ENCODE peak calls at places on chromosomes 3 and 15, in five cellular contexts. One of them, this sample, is unnamed.

GRCh38 chr3:46371802-46372340 is 1.1 kb downstream of the CCR5 start:
- DNase-seq in CD4-positive, alpha-beta T cell: no peak
- DNase-seq in upper lobe of right lung: no peak
- DNase-seq in Peyer's patch: no peak
- DNase-seq in stomach: no peak
- DNase-seq in this sample: no peak

GRCh38 chr15:89648106-89649012 is 6.9 kb downstream of the KIF7 start:
- DNase-seq in CD4-positive, alpha-beta T cell: no peak
- DNase-seq in upper lobe of right lung: no peak
- DNase-seq in Peyer's patch: peak; percentile 32
- DNase-seq in stomach: no peak
- DNase-seq in this sample: no peak

GRCh38 chr15:78640840-78641733 is at the start of gene CHRNB4:
- DNase-seq in CD4-positive, alpha-beta T cell: peak; percentile 14
- DNase-seq in upper lobe of right lung: no peak
- DNase-seq in Peyer's patch: no peak
- DNase-seq in stomach: no peak
- DNase-seq in this sample: peak; percentile 52

GRCh38 chr3:159082514-159082913 is 280.7 kb downstream of the MFSD1 start:
- DNase-seq in CD4-positive, alpha-beta T cell: no peak
- DNase-seq in upper lobe of right lung: no peak
- DNase-seq in Peyer's patch: no peak
- DNase-seq in stomach: no peak
- DNase-seq in this sample: no peak

GRCh38 chr3:61381745-61382392 is 130.6 kb upstream of the FHIT start:
- DNase-seq in CD4-positive, alpha-beta T cell: no peak
- DNase-seq in upper lobe of right lung: no peak
- DNase-seq in Peyer's patch: no peak
- DNase-seq in stomach: no peak
- DNase-seq in this sample: no peak

GRCh38 chr15:40091861-40092415 is 16.7 kb downstream of the BMF start:
- DNase-seq in CD4-positive, alpha-beta T cell: no peak
- DNase-seq in upper lobe of right lung: no peak
- DNase-seq in Peyer's patch: no peak
- DNase-seq in stomach: no peak
- DNase-seq in this sample: no peak

GRCh38 chr3:114730397-114730796 is 416.7 kb downstream of the ZBTB20 start:
- DNase-seq in CD4-positive, alpha-beta T cell: no peak
- DNase-seq in upper lobe of right lung: no peak
- DNase-seq in Peyer's patch: no peak
- DNase-seq in stomach: no peak
- DNase-seq in this sample: no peak

GRCh38 chr3:38311941-38312340 is 29.8 kb downstream of the SLC22A14 start:
- DNase-seq in CD4-positive, alpha-beta T cell: no peak
- DNase-seq in upper lobe of right lung: no peak
- DNase-seq in Peyer's patch: no peak
- DNase-seq in stomach: no peak
- DNase-seq in this sample: no peak

GRCh38 chr15:52095597-52096262 is 16.8 kb downstream of the BCL2L10 start:
- DNase-seq in CD4-positive, alpha-beta T cell: no peak
- DNase-seq in upper lobe of right lung: no peak
- DNase-seq in Peyer's patch: no peak
- DNase-seq in stomach: no peak
- DNase-seq in this sample: peak; percentile 95

GRCh38 chr3:146781606-146782005 is 176.5 kb upstream of the PLSCR5 start:
- DNase-seq in CD4-positive, alpha-beta T cell: no peak
- DNase-seq in upper lobe of right lung: no peak
- DNase-seq in Peyer's patch: no peak
- DNase-seq in stomach: no peak
- DNase-seq in this sample: no peak

GRCh38 chr3:160577551-160578195 is 12.3 kb upstream of the KPNA4 start:
- DNase-seq in CD4-positive, alpha-beta T cell: no peak
- DNase-seq in upper lobe of right lung: no peak
- DNase-seq in Peyer's patch: no peak
- DNase-seq in stomach: no peak
- DNase-seq in this sample: no peak

GRCh38 chr3:143137637-143138036 is 18.1 kb downstream of the CHST2 start:
- DNase-seq in CD4-positive, alpha-beta T cell: no peak
- DNase-seq in upper lobe of right lung: no peak
- DNase-seq in Peyer's patch: no peak
- DNase-seq in stomach: no peak
- DNase-seq in this sample: no peak

GRCh38 chr15:32873292-32874114 is 155.7 kb downstream of the GREM1 start:
- DNase-seq in CD4-positive, alpha-beta T cell: no peak
- DNase-seq in upper lobe of right lung: no peak
- DNase-seq in Peyer's patch: no peak
- DNase-seq in stomach: no peak
- DNase-seq in this sample: no peak

GRCh38 chr3:73586190-73586589 is 38.6 kb downstream of the PDZRN3 start:
- DNase-seq in CD4-positive, alpha-beta T cell: no peak
- DNase-seq in upper lobe of right lung: no peak
- DNase-seq in Peyer's patch: no peak
- DNase-seq in stomach: no peak
- DNase-seq in this sample: no peak

GRCh38 chr15:69812881-69813280 is 284.8 kb downstream of the TLE3 start:
- DNase-seq in CD4-positive, alpha-beta T cell: no peak
- DNase-seq in upper lobe of right lung: no peak
- DNase-seq in Peyer's patch: peak; percentile 69
- DNase-seq in stomach: peak; percentile 33
- DNase-seq in this sample: no peak

GRCh38 chr3:62368705-62369475 is 4.5 kb downstream of the FEZF2 start:
- DNase-seq in CD4-positive, alpha-beta T cell: no peak
- DNase-seq in upper lobe of right lung: no peak
- DNase-seq in Peyer's patch: no peak
- DNase-seq in stomach: no peak
- DNase-seq in this sample: no peak

GRCh38 chr3:67362686-67363085 is 291.7 kb downstream of the SUCLG2 start:
- DNase-seq in CD4-positive, alpha-beta T cell: no peak
- DNase-seq in upper lobe of right lung: no peak
- DNase-seq in Peyer's patch: no peak
- DNase-seq in stomach: no peak
- DNase-seq in this sample: peak; percentile 40

GRCh38 chr3:112134335-112135124 is 1.5 kb upstream of the GCSAM start:
- DNase-seq in CD4-positive, alpha-beta T cell: peak; percentile 30
- DNase-seq in upper lobe of right lung: no peak
- DNase-seq in Peyer's patch: no peak
- DNase-seq in stomach: no peak
- DNase-seq in this sample: peak; percentile 11

GRCh38 chr15:43293402-43293801 is 26.7 kb upstream of the TGM5 start:
- DNase-seq in CD4-positive, alpha-beta T cell: no peak
- DNase-seq in upper lobe of right lung: no peak
- DNase-seq in Peyer's patch: no peak
- DNase-seq in stomach: no peak
- DNase-seq in this sample: no peak

GRCh38 chr3:74443102-74443501 is 171.4 kb downstream of the CNTN3 start:
- DNase-seq in CD4-positive, alpha-beta T cell: no peak
- DNase-seq in upper lobe of right lung: no peak
- DNase-seq in Peyer's patch: no peak
- DNase-seq in stomach: no peak
- DNase-seq in this sample: no peak

GRCh38 chr3:168579010-168579409 is 483.3 kb upstream of the GOLIM4 start:
- DNase-seq in CD4-positive, alpha-beta T cell: no peak
- DNase-seq in upper lobe of right lung: no peak
- DNase-seq in Peyer's patch: no peak
- DNase-seq in stomach: no peak
- DNase-seq in this sample: no peak

GRCh38 chr3:168570404-168571173 is 474.9 kb upstream of the GOLIM4 start:
- DNase-seq in CD4-positive, alpha-beta T cell: no peak
- DNase-seq in upper lobe of right lung: no peak
- DNase-seq in Peyer's patch: no peak
- DNase-seq in stomach: no peak
- DNase-seq in this sample: no peak

GRCh38 chr3:168574455-168575158 is 478.9 kb upstream of the GOLIM4 start:
- DNase-seq in CD4-positive, alpha-beta T cell: no peak
- DNase-seq in upper lobe of right lung: no peak
- DNase-seq in Peyer's patch: no peak
- DNase-seq in stomach: no peak
- DNase-seq in this sample: no peak

DNA sequence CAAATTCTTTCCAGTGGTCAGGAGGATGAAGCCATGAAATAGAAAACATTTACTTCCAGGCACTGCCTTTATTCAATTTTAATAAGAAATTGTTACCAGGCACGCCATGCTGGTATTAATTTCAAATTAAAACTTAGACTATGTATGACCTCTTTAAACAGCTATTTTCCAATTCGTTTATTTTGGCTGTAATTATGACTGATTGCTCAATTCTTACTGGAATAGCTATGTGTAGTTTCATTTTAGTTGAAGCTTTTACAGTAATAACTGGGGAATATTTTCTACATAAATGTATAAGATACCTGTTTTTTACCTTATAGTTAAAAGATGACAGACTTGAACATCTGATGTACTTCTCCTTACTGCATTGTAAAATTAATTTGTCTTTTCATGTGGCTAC is 480.0 kb upstream of the GOLIM4 start:
- DNase-seq in CD4-positive, alpha-beta T cell: no peak
- DNase-seq in upper lobe of right lung: no peak
- DNase-seq in Peyer's patch: no peak
- DNase-seq in stomach: no peak
- DNase-seq in this sample: no peak
- TF ChIP-seq CTCF in CD4-positive, alpha-beta T cell: no peak
- TF ChIP-seq CTCF in upper lobe of right lung: no peak
- TF ChIP-seq CTCF in Peyer's patch: no peak
- TF ChIP-seq CTCF in stomach: no peak
- TF ChIP-seq CTCF in this sample: no peak

GRCh38 chr3:176514297-176514696 is 683.0 kb downstream of the TBL1XR1 start:
- DNase-seq in CD4-positive, alpha-beta T cell: no peak
- DNase-seq in upper lobe of right lung: no peak
- DNase-seq in Peyer's patch: no peak
- DNase-seq in stomach: no peak
- DNase-seq in this sample: peak; percentile 43
- H3K9me3 ChIP-seq in CD4-positive, alpha-beta T cell: peaks cover 32% of the 10 kb centered on the region
- H3K9me3 ChIP-seq in upper lobe of right lung: peaks cover 24% of the 10 kb centered on the region
- H3K9me3 ChIP-seq in Peyer's patch: no peaks in the 10 kb centered on the region
- H3K9me3 ChIP-seq in stomach: peaks cover 43% of the 10 kb centered on the region
- H3K9me3 ChIP-seq in this sample: peaks cover 8% of the 10 kb centered on the region

GRCh38 chr15:59562787-59563186 is 48.8 kb upstream of the GCNT3 start:
- DNase-seq in CD4-positive, alpha-beta T cell: no peak
- DNase-seq in upper lobe of right lung: no peak
- DNase-seq in Peyer's patch: no peak
- DNase-seq in stomach: no peak
- DNase-seq in this sample: no peak
- TF ChIP-seq CTCF in CD4-positive, alpha-beta T cell: no peak
- TF ChIP-seq CTCF in upper lobe of right lung: no peak
- TF ChIP-seq CTCF in Peyer's patch: no peak
- TF ChIP-seq CTCF in stomach: no peak
- TF ChIP-seq CTCF in this sample: peak; percentile 39

DNA sequence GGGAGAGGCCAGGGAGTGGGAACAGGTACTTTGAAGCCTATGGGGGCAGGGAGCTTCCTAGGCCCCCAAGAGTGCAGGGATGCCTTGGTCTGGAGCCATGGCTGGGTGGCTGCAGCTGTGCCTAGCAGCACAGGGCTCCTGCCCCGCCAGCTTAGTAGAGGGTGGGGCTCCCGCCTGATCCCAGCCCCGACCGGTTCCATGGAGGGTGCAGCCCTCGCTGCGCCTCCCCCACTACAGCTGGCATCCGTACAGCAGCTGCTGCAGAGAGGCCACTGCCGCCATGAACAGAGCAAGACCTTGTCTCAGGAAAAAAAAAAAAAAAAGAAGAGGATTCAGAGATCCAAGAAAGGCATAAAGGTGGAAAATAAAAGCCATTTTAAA is 277.2 kb downstream of the UBE2E2 start:
- DNase-seq in CD4-positive, alpha-beta T cell: no peak
- DNase-seq in upper lobe of right lung: no peak
- DNase-seq in Peyer's patch: no peak
- DNase-seq in stomach: no peak
- DNase-seq in this sample: no peak
- H3K9me3 ChIP-seq in CD4-positive, alpha-beta T cell: peaks cover 8% of the 10 kb centered on the region
- H3K9me3 ChIP-seq in upper lobe of right lung: no peaks in the 10 kb centered on the region
- H3K9me3 ChIP-seq in Peyer's patch: no peaks in the 10 kb centered on the region
- H3K9me3 ChIP-seq in stomach: no peaks in the 10 kb centered on the region
- H3K9me3 ChIP-seq in this sample: no peaks in the 10 kb centered on the region

GRCh38 chr3:105518806-105519418 is 152.2 kb downstream of the ALCAM start:
- DNase-seq in CD4-positive, alpha-beta T cell: no peak
- DNase-seq in upper lobe of right lung: no peak
- DNase-seq in Peyer's patch: no peak
- DNase-seq in stomach: no peak
- DNase-seq in this sample: peak; percentile 57
- TF ChIP-seq CTCF in CD4-positive, alpha-beta T cell: peak; percentile 81
- TF ChIP-seq CTCF in upper lobe of right lung: peak; percentile 66
- TF ChIP-seq CTCF in Peyer's patch: peak; percentile 69
- TF ChIP-seq CTCF in stomach: no peak
- TF ChIP-seq CTCF in this sample: peak; percentile 95

DNA sequence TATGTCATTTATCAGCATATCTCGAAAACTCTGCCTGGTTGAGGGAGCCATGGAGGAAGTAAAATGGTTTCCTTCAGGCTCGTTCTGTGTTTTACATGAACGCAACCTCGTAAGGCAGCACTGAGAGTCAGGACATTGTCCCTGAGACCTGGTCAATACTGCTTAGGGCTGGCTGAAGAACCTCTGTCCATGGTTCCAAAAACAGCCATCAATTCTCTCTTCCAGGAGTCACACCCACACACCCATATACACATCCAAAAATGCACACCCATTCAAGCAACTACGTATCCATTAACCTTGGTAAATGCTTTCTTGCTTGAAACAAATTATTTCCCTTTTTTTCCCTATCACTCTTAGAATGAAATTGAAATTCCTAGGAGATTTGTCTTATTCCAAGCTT is 91.0 kb upstream of the CHL1 start:
- DNase-seq in CD4-positive, alpha-beta T cell: no peak
- DNase-seq in upper lobe of right lung: no peak
- DNase-seq in Peyer's patch: no peak
- DNase-seq in stomach: no peak
- DNase-seq in this sample: no peak
- H3K9me3 ChIP-seq in CD4-positive, alpha-beta T cell: no peaks in the 10 kb centered on the region
- H3K9me3 ChIP-seq in upper lobe of right lung: no peaks in the 10 kb centered on the region
- H3K9me3 ChIP-seq in Peyer's patch: no peaks in the 10 kb centered on the region
- H3K9me3 ChIP-seq in stomach: no peaks in the 10 kb centered on the region
- H3K9me3 ChIP-seq in this sample: no peaks in the 10 kb centered on the region

GRCh38 chr15:25742008-25742407 is 121.1 kb downstream of the ATP10A start:
- DNase-seq in CD4-positive, alpha-beta T cell: no peak
- DNase-seq in upper lobe of right lung: no peak
- DNase-seq in Peyer's patch: no peak
- DNase-seq in stomach: no peak
- DNase-seq in this sample: no peak

GRCh38 chr15:25740438-25741252 is 122.5 kb downstream of the ATP10A start:
- DNase-seq in CD4-positive, alpha-beta T cell: no peak
- DNase-seq in upper lobe of right lung: no peak
- DNase-seq in Peyer's patch: peak; percentile 22
- DNase-seq in stomach: no peak
- DNase-seq in this sample: no peak

GRCh38 chr15:25738171-25738792 is 124.8 kb downstream of the ATP10A start:
- DNase-seq in CD4-positive, alpha-beta T cell: no peak
- DNase-seq in upper lobe of right lung: no peak
- DNase-seq in Peyer's patch: no peak
- DNase-seq in stomach: no peak
- DNase-seq in this sample: no peak

GRCh38 chr15:25741253-25741575 is 121.9 kb downstream of the ATP10A start:
- DNase-seq in CD4-positive, alpha-beta T cell: no peak
- DNase-seq in upper lobe of right lung: no peak
- DNase-seq in Peyer's patch: no peak
- DNase-seq in stomach: no peak
- DNase-seq in this sample: no peak

DNA sequence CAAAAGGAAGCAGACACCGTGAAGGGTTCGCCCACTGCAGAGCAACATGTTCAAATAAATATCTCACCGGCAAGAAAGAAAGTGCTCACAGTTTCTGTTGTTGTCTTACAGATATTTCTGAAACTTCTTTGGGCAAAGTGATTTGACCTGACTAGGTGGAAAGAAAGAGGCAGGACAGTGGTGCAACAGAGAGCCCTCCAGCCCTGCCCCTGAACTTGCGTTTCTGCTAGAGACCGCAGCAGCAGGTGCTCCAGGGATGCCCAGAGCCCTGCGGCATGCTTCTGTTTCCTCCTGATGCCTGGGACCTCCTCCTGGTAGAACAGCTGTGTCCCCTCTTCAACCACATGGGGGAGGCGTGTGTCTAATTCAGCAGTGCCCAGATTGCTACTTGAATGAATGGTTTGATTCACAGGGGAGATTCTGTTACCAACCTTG is 123.4 kb downstream of the ATP10A start:
- DNase-seq in CD4-positive, alpha-beta T cell: peak; percentile 39
- DNase-seq in upper lobe of right lung: no peak
- DNase-seq in Peyer's patch: peak; percentile 20
- DNase-seq in stomach: no peak
- DNase-seq in this sample: no peak
- TF ChIP-seq CTCF in CD4-positive, alpha-beta T cell: peak; percentile 51
- TF ChIP-seq CTCF in upper lobe of right lung: peak; percentile 26
- TF ChIP-seq CTCF in Peyer's patch: peak; percentile 18
- TF ChIP-seq CTCF in stomach: no peak
- TF ChIP-seq CTCF in this sample: no peak

This sample was measured in PC-9.